ENCODE peak calls at places on chromosomes 16 and 17, in five cellular contexts. T, S, I, M and B are unnamed samples.

GRCh38 chr16:79182618-79183017 is 417.9 kb downstream of the MAF start:
- DNase-seq in T (peak), S (no peak), M (no peak), I (no peak), B (no peak)

GRCh38 chr17:48624544-48625501 is 1.3 kb downstream of the HOXB9 start:
- DNase-seq in I (no peak), T (no peak), S (peak), M (no peak), B (no peak)

GRCh38 chr17:7415784-7416183 is 4.3 kb upstream of the SPEM1 start:
- DNase-seq in S (no peak), I (no peak), T (no peak), M (no peak), B (no peak)

GRCh38 chr16:1530883-1531637 is 2.4 kb upstream of the TMEM204 start:
- DNase-seq in I (no peak), S (peak), T (no peak), M (peak), B (no peak)

GRCh38 chr17:65370669-65371126 is 190.8 kb downstream of the AXIN2 start:
- DNase-seq in S (no peak), I (no peak), M (no peak), T (no peak), B (no peak)

GRCh38 chr16:17129971-17130370 is 340.8 kb downstream of the XYLT1 start:
- DNase-seq in M (no peak), I (no peak), S (no peak), T (no peak), B (no peak)

GRCh38 chr16:67594956-67595355 is 32.6 kb downstream of the CTCF start:
- DNase-seq in T (peak), M (no peak), S (peak), I (no peak), B (no peak)

GRCh38 chr17:6108987-6109386 is 38.8 kb downstream of the WSCD1 start:
- DNase-seq in M (no peak), T (no peak), I (no peak), S (no peak), B (no peak)

GRCh38 chr16:424033-424622 is 1.3 kb upstream of the RAB11FIP3 start:
- DNase-seq in I (no peak), T (peak), S (peak), M (peak), B (no peak)

GRCh38 chr16:67169642-67170167 is 633 bp upstream of the NOL3 start:
- DNase-seq in S (no peak), T (no peak), M (peak), I (no peak), B (no peak)

GRCh38 chr17:69050999-69051775 is 9.5 kb downstream of the ABCA9 start:
- DNase-seq in M (no peak), T (peak), S (peak), I (no peak), B (no peak)

GRCh38 chr16:716250-716607 is 1.3 kb downstream of the METRN start:
- DNase-seq in S (peak), M (peak), I (peak), T (peak), B (no peak)

GRCh38 chr17:35372846-35373531 is 432 bp downstream of the SLFN11 start:
- DNase-seq in M (peak), I (no peak), T (no peak), S (no peak), B (no peak)

GRCh38 chr17:47693667-47694017 is 319 bp upstream of the TBKBP1 start:
- DNase-seq in M (no peak), T (no peak), I (no peak), S (no peak), B (no peak)

GRCh38 chr17:1894753-1895339 is 65.0 kb downstream of the RPA1 start:
- DNase-seq in M (no peak), T (no peak), I (no peak), S (no peak), B (no peak)

GRCh38 chr16:8674413-8675022 is at the start of gene ABAT:
- DNase-seq in I (peak), M (peak), S (peak), T (peak), B (peak)

GRCh38 chr16:46972971-46973456 is 460 bp downstream of the DNAJA2 start:
- DNase-seq in S (no peak), M (peak), T (no peak), I (peak), B (peak)

GRCh38 chr17:74981979-74982662 is 5.3 kb upstream of the CDR2L start:
- DNase-seq in S (peak), I (peak), T (no peak), M (peak), B (peak)

GRCh38 chr17:10614536-10615155 is 42.5 kb downstream of the MYH3 start:
- DNase-seq in M (peak), T (peak), S (peak), I (peak), B (no peak)

GRCh38 chr17:50917418-50917743 is 51.2 kb upstream of the TOB1 start:
- DNase-seq in T (no peak), S (no peak), I (no peak), M (no peak), B (no peak)

DNA sequence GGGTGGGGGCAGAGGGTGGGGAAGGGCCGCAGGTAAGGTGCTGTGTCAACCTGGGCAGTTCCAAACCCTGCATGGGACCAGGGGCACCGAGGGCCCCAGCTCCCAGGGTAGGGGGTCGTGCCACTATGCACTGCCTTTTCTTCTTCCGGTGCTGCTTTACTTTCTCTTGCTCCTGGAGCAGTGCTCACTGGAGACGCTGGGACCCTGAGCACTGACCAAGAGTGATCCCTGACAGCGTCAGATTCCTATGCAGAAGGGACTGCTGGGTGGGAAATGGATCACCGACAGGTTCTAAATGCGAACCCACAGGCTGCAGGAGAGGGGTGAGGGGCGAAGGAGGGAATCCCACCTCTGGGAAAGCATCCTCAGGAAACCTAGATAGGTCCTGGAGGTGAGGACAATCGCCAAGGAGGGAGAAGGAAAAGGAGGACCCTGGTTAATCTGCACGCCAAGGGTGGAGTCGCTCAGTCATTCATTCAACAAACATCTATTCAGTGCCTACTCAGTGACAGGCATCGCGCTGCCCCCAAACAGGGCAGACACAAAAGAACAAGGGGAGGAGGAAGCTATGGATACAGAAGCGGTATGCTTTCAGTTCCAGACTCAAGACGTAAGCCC is 470.2 kb downstream of the SOX9 start:
- DNase-seq in I (no peak), T (no peak), S (no peak), M (peak), B (no peak)
- H3K4me3 ChIP-seq in I (peak), T (peak), S (peak), M (peak), B (no peak)

GRCh38 chr17:45172541-45173286 is 11.0 kb downstream of the HEXIM2 start:
- DNase-seq in S (peak), M (peak), T (peak), I (no peak), B (peak)
- H3K4me3 ChIP-seq in S (peak), M (peak), T (no peak), I (no peak), B (peak)

GRCh38 chr16:76228546-76229146 is 48.6 kb upstream of the CNTNAP4 start:
- DNase-seq in T (no peak), I (no peak), S (no peak), M (no peak), B (no peak)

GRCh38 chr16:76222087-76222486 is 55.1 kb upstream of the CNTNAP4 start:
- DNase-seq in I (no peak), M (no peak), T (no peak), S (no peak), B (no peak)

GRCh38 chr16:76226011-76226410 is 51.2 kb upstream of the CNTNAP4 start:
- DNase-seq in S (no peak), T (no peak), I (no peak), M (peak), B (no peak)

GRCh38 chr16:76222853-76223252 is 54.3 kb upstream of the CNTNAP4 start:
- DNase-seq in T (no peak), S (no peak), I (no peak), M (no peak), B (no peak)

GRCh38 chr16:76226481-76226880 is 50.7 kb upstream of the CNTNAP4 start:
- DNase-seq in T (no peak), M (no peak), S (no peak), I (no peak), B (no peak)
- H3K4me3 ChIP-seq in T (no peak), M (no peak), S (no peak), I (no peak), B (no peak)

DNA sequence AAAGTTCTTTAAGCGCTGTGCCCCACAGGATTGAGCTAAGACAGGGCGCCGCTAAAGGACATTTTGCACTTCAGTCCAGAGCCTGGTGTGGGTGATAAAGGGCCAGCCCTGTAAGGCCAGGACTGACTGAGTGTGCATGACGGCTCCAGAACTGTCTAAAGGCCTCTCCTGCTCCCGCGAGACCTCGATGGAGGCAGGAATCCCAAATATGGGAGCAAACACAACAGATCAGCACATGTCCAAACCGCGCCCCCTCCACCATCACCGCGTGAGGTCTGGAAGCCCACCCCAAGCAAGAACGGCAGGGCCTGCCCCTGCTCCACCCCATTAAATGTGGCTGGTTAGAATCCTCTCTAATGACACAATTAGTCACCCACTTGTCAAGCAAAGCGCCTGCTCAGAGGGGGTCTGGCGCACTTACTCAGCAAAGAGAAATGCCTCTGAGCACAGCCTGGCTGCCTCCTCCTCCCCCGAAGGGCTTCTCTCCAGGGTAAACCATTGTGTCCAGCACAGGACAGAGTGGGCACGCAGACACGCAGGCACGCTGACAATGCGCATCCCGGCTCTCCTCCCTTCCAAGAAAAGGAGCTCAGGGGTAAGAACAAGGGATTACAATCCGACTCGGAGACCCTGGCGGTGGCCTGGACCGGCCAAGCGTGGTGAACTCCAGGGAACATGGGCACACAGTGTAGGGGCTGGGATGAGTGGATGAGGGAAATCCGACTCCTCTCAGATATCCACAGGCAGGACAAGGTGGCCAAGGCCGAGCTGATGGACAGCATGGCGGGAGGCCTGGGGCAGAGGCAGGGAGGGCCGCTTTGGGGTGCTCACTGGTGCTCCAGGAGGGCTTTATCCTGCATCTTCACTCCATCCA is 1.5 kb downstream of the MXRA7 start:
- DNase-seq in I (peak), T (peak), M (peak), S (peak), B (peak)
- H3K4me3 ChIP-seq in I (peak), T (peak), M (peak), S (peak), B (peak)